ENCODE peak calls at places on chromosomes 3 and 15, in four cellular contexts. L is K562, H is HCT116, A is HepG2. C is an unnamed sample.

GRCh38 chr3:111998661-111999641 is at the start of gene TAGLN3:
- DNase-seq in A (no peak), L (no peak), H (no peak), C (no peak)

GRCh38 chr3:142022381-142022780 is 127.0 kb downstream of the TFDP2 start:
- DNase-seq in L (peak), A (no peak), H (no peak), C (no peak)

GRCh38 chr3:117358717-117359314 is 649.2 kb downstream of the TUSC7 start:
- DNase-seq in A (no peak), L (no peak), H (no peak), C (no peak)

GRCh38 chr3:124648551-124648950 is 81.7 kb upstream of the UMPS start:
- DNase-seq in A (no peak), L (no peak), H (no peak), C (no peak)

GRCh38 chr15:99708563-99708962 is 24.7 kb downstream of the LYSMD4 start:
- DNase-seq in H (peak), L (peak), A (no peak), C (no peak)

GRCh38 chr15:73792429-73792828 is 39.3 kb upstream of the INSYN1 start:
- DNase-seq in H (no peak), L (no peak), A (no peak), C (no peak)

GRCh38 chr3:16338999-16339398 is 74.0 kb downstream of the OXNAD1 start:
- DNase-seq in L (no peak), H (no peak), A (peak), C (no peak)

GRCh38 chr15:41501961-41502786 is 8.5 kb downstream of the ITPKA start:
- DNase-seq in H (no peak), A (no peak), L (no peak), C (no peak)

GRCh38 chr15:59657635-59658125 is 365 bp upstream of the GTF2A2 start:
- DNase-seq in L (no peak), H (no peak), A (no peak), C (no peak)

GRCh38 chr3:117238805-117239204 is 529.2 kb downstream of the TUSC7 start:
- DNase-seq in A (no peak), H (no peak), L (no peak), C (no peak)

GRCh38 chr3:50274371-50275104 is 4.3 kb upstream of the LSMEM2 start:
- DNase-seq in A (peak), L (peak), H (no peak), C (peak)

GRCh38 chr3:42732829-42733459 is 30.3 kb upstream of the HHATL start:
- DNase-seq in L (no peak), H (no peak), A (peak), C (no peak)
- TF ChIP-seq TCF7L2 in L (no peak), H (no peak), A (no peak), C (no peak)

DNA sequence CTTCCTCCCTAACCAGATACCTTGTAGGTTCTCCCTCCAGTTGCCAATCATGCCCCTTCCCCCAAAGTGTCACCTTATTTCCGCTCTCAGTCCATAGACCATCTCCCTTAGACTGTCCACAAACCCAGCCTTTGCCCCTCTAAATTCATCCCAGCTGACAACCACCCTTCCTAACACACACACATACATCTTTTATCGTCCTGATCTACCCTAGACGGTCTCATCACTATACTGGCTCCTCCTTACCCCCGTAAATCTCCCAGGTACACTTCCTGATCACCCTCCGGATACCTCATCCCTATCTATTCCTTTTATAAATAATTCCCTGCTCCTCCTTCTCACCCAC is 828 bp downstream of the THOC7 start:
- DNase-seq in L (peak), H (no peak), A (peak), C (no peak)
- TF ChIP-seq TCF7L2 in L (no peak), H (no peak), A (no peak), C (no peak)

GRCh38 chr15:42621386-42621785 is 46.0 kb downstream of the STARD9 start:
- DNase-seq in L (no peak), H (no peak), A (no peak), C (no peak)

GRCh38 chr15:42611532-42611931 is 36.1 kb downstream of the STARD9 start:
- DNase-seq in L (no peak), A (no peak), H (no peak), C (no peak)

GRCh38 chr15:42612367-42612912 is 37.0 kb downstream of the STARD9 start:
- DNase-seq in H (no peak), A (no peak), L (no peak), C (no peak)

GRCh38 chr15:42619641-42620371 is 44.4 kb downstream of the STARD9 start:
- DNase-seq in A (no peak), H (no peak), L (no peak), C (no peak)

DNA sequence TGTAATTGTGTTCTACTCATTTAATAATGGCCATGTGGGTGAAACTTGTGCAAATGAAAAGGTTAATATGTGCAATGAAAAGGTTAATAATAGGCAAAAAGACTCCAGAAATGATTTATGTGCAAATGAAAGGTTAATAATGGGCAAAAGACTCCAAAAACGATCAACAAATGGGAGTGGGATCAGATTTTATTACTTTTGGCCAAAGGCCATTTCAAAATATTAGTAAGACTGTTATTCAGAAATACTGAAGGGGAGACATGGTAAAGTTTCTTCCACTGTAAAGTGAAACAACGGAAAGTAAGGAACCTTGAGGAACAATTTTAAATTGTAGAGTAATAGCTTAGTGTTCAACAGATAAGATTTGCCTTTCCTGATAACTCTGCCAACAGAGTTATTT is 40.7 kb downstream of the STARD9 start:
- DNase-seq in H (no peak), A (no peak), L (no peak), C (no peak)
- TF ChIP-seq TCF7L2 in H (no peak), A (no peak), L (no peak), C (no peak)

GRCh38 chr3:126103121-126104027 is 19.4 kb upstream of the SLC41A3 start:
- DNase-seq in L (no peak), A (no peak), H (no peak), C (no peak)
- TF ChIP-seq TCF7L2 in L (no peak), A (no peak), H (no peak), C (no peak)

DNA sequence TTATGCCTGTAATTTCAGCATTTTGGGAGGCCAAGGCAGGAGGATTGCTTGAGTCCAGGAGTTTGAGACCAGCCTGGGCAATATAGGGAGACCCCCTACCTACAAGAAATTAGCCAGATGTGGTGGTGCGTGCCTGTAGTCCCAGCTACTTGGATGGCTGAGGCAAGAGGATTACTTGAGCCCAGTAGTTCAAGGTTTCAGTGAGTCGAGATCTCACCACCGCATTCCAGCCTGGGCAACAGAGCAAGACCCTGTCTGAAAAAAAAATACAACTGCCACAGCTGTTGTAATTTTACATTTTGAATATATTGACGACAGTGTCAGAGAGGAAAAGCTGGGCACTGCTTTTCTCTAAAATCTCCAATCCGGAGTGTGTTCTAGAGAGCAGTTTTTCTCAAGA is 21.2 kb downstream of the TATDN2 start:
- DNase-seq in A (no peak), L (no peak), H (no peak), C (no peak)
- TF ChIP-seq TCF7L2 in A (no peak), L (no peak), H (no peak), C (no peak)

GRCh38 chr3:102089182-102089581 is 239.9 kb downstream of the NFKBIZ start:
- DNase-seq in H (no peak), A (no peak), L (no peak), C (no peak)

GRCh38 chr3:102091358-102091757 is 242.0 kb downstream of the NFKBIZ start:
- DNase-seq in A (no peak), H (no peak), L (no peak), C (no peak)

GRCh38 chr3:102092617-102093466 is 243.5 kb downstream of the NFKBIZ start:
- DNase-seq in H (no peak), L (no peak), A (no peak), C (no peak)

GRCh38 chr3:102089904-102090492 is 240.7 kb downstream of the NFKBIZ start:
- DNase-seq in L (no peak), H (no peak), A (no peak), C (peak)

DNA sequence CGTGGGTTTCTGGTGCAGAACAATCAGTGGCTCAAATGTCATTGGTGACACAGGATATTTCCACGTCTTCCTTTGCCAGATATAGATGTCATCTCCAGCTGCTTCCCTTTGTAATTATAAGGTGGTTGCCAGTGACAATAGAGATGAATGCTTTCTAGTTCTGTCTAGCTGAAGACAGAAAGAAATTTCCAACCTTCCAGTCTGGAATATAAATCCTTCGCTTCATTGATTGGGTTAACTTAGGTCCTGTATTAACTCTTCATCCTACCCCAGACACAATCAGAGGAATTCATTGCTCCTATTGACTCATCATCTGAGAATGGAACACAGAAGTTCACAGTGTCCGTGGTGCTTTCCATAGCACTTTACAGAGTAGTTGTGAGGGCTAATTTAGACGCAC is 241.3 kb downstream of the NFKBIZ start:
- DNase-seq in A (no peak), H (no peak), L (no peak), C (no peak)
- TF ChIP-seq TCF7L2 in A (no peak), H (no peak), L (no peak), C (no peak)

GRCh38 chr3:184299488-184300376 is 691 bp downstream of the PSMD2 start:
- DNase-seq in H (no peak), L (no peak), A (no peak), C (no peak)

GRCh38 chr3:184295771-184296170 is 3.3 kb upstream of the PSMD2 start:
- DNase-seq in L (no peak), H (no peak), A (no peak), C (no peak)

GRCh38 chr3:184296616-184297015 is 2.4 kb upstream of the PSMD2 start:
- DNase-seq in L (no peak), A (no peak), H (no peak), C (no peak)

GRCh38 chr3:184298759-184299487 is at the start of gene PSMD2:
- DNase-seq in H (peak), A (peak), L (peak), C (peak)

GRCh38 chr3:184300377-184300717 is 1.3 kb downstream of the PSMD2 start:
- DNase-seq in L (no peak), H (no peak), A (no peak), C (no peak)
- TF ChIP-seq TCF7L2 in L (no peak), H (no peak), A (no peak), C (no peak)